ENCODE peak calls at places on chromosomes 16 and 17, in six cellular contexts. Q is upper lobe of left lung, D is HepG2, F is A549, B is ovary, X is tibial nerve. L is an unnamed sample.

GRCh38 chr17:79799174-79799537 is 2.3 kb upstream of the CBX8 start:
- DNase-seq in X (no peak), D (no peak), B (no peak), F (no peak), Q (peak), L (no peak)

GRCh38 chr17:74217036-74217725 is 3.8 kb downstream of the TTYH2 start:
- DNase-seq in D (no peak), B (no peak), Q (no peak), X (no peak), F (peak), L (no peak)

GRCh38 chr17:34542700-34543336 is 36.6 kb upstream of the TMEM132E start:
- DNase-seq in X (peak), Q (no peak), F (peak), B (no peak), D (no peak), L (no peak)

GRCh38 chr16:9526791-9527190 is 435.3 kb downstream of the HAPSTR1 start:
- DNase-seq in B (no peak), D (no peak), Q (no peak), F (no peak), X (no peak), L (no peak)

GRCh38 chr16:89863741-89864391 is 9.5 kb upstream of the TCF25 start:
- DNase-seq in F (no peak), Q (no peak), X (peak), D (no peak), B (no peak), L (no peak)

GRCh38 chr16:73196670-73197069 is 148.7 kb upstream of the ZFHX3 start:
- DNase-seq in Q (no peak), D (peak), F (peak), X (peak), B (peak), L (no peak)

GRCh38 chr16:55562936-55563335 is 3.5 kb upstream of the CAPNS2 start:
- DNase-seq in F (no peak), D (no peak), X (no peak), B (no peak), Q (no peak), L (no peak)

GRCh38 chr16:57680842-57681241 is 12.7 kb downstream of the ADGRG3 start:
- DNase-seq in X (no peak), D (no peak), F (no peak), B (no peak), Q (no peak), L (no peak)

GRCh38 chr16:15829460-15829859 is 27.4 kb downstream of the MYH11 start:
- DNase-seq in F (no peak), Q (peak), X (peak), D (no peak), B (peak), L (no peak)

DNA sequence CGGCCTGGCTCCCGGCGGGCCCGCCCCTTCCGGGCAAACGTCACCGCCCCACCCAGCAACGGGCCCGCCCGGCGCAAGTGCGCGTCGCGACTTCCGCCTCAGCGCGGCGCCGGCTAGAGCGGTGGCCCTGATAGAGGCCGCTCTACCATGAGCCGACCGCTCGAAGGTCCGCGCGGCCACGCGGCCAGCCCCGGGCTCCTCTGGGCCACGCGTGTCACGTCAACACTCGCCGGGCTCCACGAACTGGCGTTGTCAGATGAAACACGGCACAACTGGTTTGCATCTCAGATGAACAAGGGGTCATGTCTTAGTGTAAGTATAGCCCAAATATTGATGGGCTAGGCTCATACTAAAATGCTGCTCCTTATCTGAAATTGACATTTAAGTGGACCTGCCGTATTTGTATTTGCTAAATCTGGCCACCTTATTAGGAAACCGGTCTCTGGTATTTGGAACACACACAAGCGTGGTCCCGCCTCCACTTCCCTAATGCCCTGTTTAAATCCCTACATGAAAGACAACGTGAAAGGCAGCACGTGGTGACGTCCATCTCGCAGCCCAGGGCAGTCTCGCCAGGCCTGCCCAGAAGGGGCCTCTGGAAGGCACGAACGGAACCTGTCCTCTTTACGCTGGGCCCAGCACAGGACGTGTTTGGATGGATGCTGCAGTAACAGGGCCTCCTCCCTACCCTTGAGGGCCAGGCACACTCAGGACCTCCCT is at the start of gene ZNF598:
- DNase-seq in Q (peak), D (peak), X (peak), B (peak), F (peak), L (no peak)
- TF ChIP-seq EP300 in Q (no peak), D (no peak), X (peak), B (no peak), F (no peak), L (no peak)

GRCh38 chr17:51259574-51260236 is at the start of gene MBTD1:
- DNase-seq in F (peak), X (peak), Q (peak), B (peak), D (peak), L (peak)

GRCh38 chr17:51258756-51259573 is 884 bp downstream of the MBTD1 start:
- DNase-seq in F (peak), X (peak), Q (peak), B (peak), D (peak), L (peak)

GRCh38 chr17:51255673-51256072 is 4.2 kb downstream of the MBTD1 start:
- DNase-seq in Q (no peak), F (no peak), X (no peak), D (no peak), B (no peak), L (no peak)

GRCh38 chr17:51256101-51256500 is 3.7 kb downstream of the MBTD1 start:
- DNase-seq in Q (no peak), B (no peak), D (peak), F (no peak), X (no peak), L (no peak)

DNA sequence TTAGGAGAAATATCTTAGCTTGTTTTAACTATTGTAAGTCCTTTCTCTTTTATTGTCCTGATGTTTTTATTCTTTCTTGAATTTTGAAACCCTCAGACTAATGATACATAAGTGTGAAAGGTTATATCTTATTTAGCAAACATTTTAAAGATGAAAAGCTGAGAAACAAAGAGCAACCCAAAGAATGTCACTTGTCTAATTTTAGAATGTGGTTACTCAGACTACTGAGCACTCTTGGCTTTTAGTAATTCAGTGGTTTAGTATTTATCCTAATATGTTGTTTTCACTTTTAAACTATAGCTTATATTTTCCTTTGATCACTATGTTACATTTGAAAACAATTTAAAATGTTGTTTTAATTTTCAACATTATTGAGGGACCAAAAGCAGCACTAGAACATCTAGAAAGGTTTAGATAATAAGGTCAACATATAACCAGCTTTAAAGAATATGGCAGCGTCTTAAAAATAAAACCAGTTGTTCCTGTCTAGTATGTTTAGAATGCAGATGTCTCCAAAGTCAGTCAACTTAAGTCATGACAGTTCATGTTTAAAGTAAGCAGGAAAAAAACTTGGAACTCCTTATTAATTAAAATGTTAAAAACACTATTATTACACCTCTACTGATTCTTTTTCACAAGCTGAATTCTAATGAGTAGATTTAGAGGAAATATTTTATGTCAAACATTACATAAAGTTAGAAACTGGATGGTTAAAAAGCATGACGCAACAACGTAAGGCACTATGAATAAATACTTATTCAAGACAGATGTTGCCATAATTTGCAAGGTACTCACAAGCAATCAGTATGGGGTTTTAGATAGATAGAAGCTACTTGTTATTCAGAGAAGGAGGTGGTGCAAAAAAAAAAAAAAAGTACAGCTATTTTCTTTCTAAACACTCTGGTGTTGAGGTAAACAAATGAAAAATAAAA is 2.4 kb downstream of the MBTD1 start:
- DNase-seq in Q (no peak), D (no peak), X (no peak), B (no peak), F (no peak), L (no peak)
- TF ChIP-seq EP300 in Q (no peak), D (no peak), X (no peak), B (no peak), F (no peak), L (no peak)

DNA sequence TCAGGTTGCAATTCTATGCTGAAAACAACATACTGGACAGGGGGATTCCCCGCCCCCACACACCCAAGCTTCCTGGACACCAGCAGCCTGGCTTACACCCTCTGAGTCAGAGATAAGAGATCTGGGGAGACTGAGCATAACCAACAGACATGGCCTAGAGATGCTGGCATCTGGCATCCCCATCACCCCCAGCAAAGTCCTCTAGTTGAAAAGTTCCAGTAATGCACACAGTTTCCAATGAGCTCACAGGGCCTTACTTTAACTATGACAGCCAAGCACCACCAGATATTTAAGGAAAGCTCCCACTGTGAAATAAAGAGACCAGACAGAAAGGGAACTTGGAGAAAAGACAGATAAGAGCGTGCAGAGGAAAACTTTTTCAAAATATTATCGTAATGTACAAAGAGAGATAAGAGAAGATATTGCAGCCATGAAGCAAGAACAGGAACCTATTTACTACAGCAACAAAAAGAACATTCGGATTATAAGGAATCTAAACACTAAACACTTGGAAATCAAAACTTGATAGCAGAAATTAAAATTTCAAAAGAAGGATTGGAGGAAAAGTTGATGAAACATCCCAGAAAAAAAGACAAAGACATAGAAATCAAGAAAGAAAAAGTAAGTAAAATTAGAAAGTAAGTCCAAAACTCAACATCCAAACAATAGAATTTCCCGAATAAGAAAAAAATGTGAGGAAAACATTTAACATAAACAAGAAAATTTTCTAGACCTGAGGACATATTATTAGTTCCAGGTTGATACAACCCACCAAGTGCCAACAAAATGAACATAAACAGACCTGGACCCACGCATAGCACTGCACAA is 17.2 kb upstream of the ALOX15 start:
- DNase-seq in X (no peak), D (no peak), B (no peak), F (no peak), Q (no peak), L (peak)
- TF ChIP-seq EP300 in X (no peak), D (no peak), B (no peak), F (no peak), Q (no peak), L (no peak)

GRCh38 chr17:27985736-27986394 is 56.6 kb upstream of the NLK start:
- DNase-seq in X (no peak), B (no peak), D (no peak), F (no peak), Q (no peak), L (no peak)

GRCh38 chr17:27989046-27989445 is 53.4 kb upstream of the NLK start:
- DNase-seq in D (no peak), Q (no peak), F (no peak), X (no peak), B (no peak), L (no peak)

GRCh38 chr17:27984816-27985215 is 57.7 kb upstream of the NLK start:
- DNase-seq in B (no peak), F (no peak), Q (no peak), X (no peak), D (no peak), L (no peak)

GRCh38 chr17:27985306-27985705 is 57.2 kb upstream of the NLK start:
- DNase-seq in F (no peak), Q (no peak), D (no peak), B (no peak), X (no peak), L (no peak)

GRCh38 chr17:27986805-27987684 is 55.4 kb upstream of the NLK start:
- DNase-seq in X (no peak), D (no peak), B (no peak), F (no peak), Q (no peak), L (no peak)
- TF ChIP-seq EP300 in X (peak), D (no peak), B (no peak), F (no peak), Q (no peak), L (no peak)

GRCh38 chr17:43936434-43936833 is 5.8 kb downstream of the PPY start:
- DNase-seq in Q (no peak), F (no peak), X (no peak), D (no peak), B (no peak), L (no peak)

GRCh38 chr17:43932923-43933322 is 9.4 kb downstream of the PPY start:
- DNase-seq in X (no peak), F (no peak), Q (no peak), B (no peak), D (no peak), L (no peak)

GRCh38 chr17:43935204-43935925 is 6.9 kb downstream of the PPY start:
- DNase-seq in X (no peak), B (no peak), D (no peak), F (no peak), Q (no peak), L (no peak)

GRCh38 chr17:43938838-43939182 is 3.5 kb downstream of the PPY start:
- DNase-seq in D (no peak), X (no peak), Q (no peak), F (no peak), B (no peak), L (no peak)

GRCh38 chr17:43935926-43936261 is 6.4 kb downstream of the PPY start:
- DNase-seq in B (no peak), F (no peak), D (no peak), X (no peak), Q (no peak), L (no peak)
- TF ChIP-seq EP300 in B (no peak), F (no peak), D (no peak), X (no peak), Q (no peak), L (no peak)

DNA sequence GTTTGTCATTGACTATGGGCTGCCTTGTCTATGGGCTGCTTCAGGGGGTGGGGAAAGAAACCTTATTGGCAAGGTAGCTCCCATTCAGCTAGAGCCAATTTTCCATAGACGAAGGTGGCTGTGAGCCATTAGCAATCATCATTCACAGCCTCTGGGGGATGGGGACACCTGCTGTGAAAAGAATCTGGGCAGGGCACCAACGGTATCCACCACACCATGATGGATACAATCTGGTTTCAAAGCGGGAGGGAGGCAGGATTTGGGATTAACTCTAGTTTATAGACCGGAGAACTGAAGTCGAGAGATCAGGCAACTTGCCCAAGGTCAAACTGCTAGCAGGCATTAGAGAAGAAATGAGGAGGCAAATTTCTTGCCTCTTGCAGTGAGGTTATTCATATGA is 182.3 kb downstream of the SHISA9 start:
- DNase-seq in Q (no peak), D (no peak), X (no peak), B (no peak), F (no peak), L (no peak)
- TF ChIP-seq EP300 in Q (no peak), D (no peak), X (no peak), B (no peak), F (no peak), L (no peak)

GRCh38 chr16:3389663-3390338 is 11.0 kb downstream of the ZSCAN32 start:
- DNase-seq in B (no peak), F (no peak), Q (no peak), X (no peak), D (no peak), L (no peak)

GRCh38 chr16:3383045-3383448 is 17.8 kb downstream of the ZSCAN32 start:
- DNase-seq in D (no peak), B (no peak), F (peak), X (no peak), Q (no peak), L (no peak)

GRCh38 chr16:3388325-3388724 is 12.5 kb downstream of the ZSCAN32 start:
- DNase-seq in X (no peak), B (no peak), D (no peak), F (no peak), Q (no peak), L (no peak)
- TF ChIP-seq EP300 in X (no peak), B (no peak), D (no peak), F (no peak), Q (no peak), L (no peak)

GRCh38 chr17:36722121-36722902 is 120.9 kb downstream of the MRM1 start:
- DNase-seq in D (no peak), X (no peak), B (peak), F (no peak), Q (peak), L (no peak)
- TF ChIP-seq EP300 in D (no peak), X (no peak), B (no peak), F (no peak), Q (no peak), L (no peak)

DNA sequence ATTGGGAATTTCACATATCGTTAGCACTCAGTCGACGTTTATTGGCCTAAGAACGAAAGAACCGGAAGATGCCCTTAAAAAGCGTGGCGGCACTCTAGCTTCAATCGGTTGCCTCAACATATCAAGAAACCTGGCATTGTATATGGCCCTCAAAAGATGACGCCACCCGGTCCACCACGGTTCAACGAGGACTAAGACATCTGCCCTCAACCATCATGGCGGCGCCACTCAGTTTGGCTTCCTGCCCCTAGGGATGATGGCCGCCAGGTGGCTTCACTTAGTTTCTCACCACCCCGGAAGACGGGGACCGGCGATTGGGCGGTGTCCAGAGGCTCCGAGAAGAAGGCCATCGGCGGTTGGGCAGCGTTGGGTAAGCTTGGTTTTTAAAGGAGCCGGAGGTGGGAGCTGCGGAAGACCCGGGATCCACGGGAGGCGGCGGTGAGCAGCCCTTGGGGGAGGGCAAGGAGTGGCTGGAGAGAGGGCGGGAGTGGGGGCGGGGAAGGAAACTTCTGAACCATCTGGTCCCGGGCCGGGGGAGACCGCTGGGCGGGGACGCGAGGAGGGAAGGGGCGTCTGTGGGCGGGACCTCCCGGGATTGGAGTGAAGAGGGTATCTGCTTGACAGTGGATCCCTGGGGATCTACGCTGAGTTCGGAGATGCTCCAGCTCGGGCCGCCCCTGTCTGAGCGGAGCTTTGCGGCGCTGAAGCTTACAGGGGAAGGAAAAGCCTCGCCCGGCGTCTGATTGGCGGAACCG is at the start of gene PRR14:
- DNase-seq in F (peak), B (peak), X (peak), Q (peak), D (peak), L (peak)
- TF ChIP-seq EP300 in F (no peak), B (no peak), X (peak), Q (no peak), D (no peak), L (no peak)

GRCh38 chr17:65783845-65784334 is 222.4 kb upstream of the AXIN2 start:
- DNase-seq in Q (no peak), X (no peak), D (peak), F (peak), B (no peak), L (no peak)

GRCh38 chr17:65787503-65787902 is 226.1 kb upstream of the AXIN2 start:
- DNase-seq in Q (no peak), F (no peak), X (no peak), D (no peak), B (no peak), L (no peak)

GRCh38 chr17:65790241-65790640 is 228.8 kb upstream of the AXIN2 start:
- DNase-seq in B (no peak), X (no peak), D (no peak), F (no peak), Q (no peak), L (no peak)

GRCh38 chr17:65786479-65786878 is 225.0 kb upstream of the AXIN2 start:
- DNase-seq in D (peak), Q (no peak), F (no peak), B (no peak), X (no peak), L (no peak)

DNA sequence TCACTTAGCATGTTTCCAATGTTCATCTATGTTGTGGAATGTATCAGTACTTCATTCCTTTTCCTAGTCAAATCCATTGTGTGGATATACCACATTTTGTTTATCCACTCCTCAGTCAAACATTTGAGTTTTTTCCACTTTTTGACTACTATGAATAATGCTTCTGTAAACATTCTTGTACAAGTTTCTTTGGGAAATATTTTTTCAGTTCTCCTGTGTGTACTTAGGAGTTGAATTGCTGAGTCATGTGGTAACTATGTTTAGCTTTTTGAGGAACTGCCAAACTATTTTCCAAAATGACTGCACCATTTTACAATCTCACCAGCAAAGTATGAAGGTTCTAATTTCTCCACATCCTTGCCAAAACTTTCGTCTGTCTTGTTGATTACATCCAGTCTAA is 223.7 kb upstream of the AXIN2 start:
- DNase-seq in X (no peak), D (peak), B (no peak), F (peak), Q (no peak), L (no peak)
- TF ChIP-seq EP300 in X (peak), D (no peak), B (no peak), F (peak), Q (peak), L (no peak)

L was measured in suprapubic skin.